ENCODE peak calls at places on chromosomes 7 and 10, in ten cellular contexts. One of them, this sample, is unnamed.

GRCh38 chr10:115875172-115875571 is 397.8 kb downstream of the GFRA1 start:
- DNase-seq in colonic mucosa: no peak
- DNase-seq in brain microvascular endothelial cell: no peak
- DNase-seq in tibial nerve: no peak
- DNase-seq in cardiac muscle cell: no peak
- DNase-seq in hepatocyte: no peak
- DNase-seq in GM23338: no peak
- DNase-seq in body of pancreas: no peak
- DNase-seq in endodermal cell: no peak
- DNase-seq in psoas muscle: no peak
- DNase-seq in this sample: no peak

GRCh38 chr10:86263209-86263608 is 103.4 kb downstream of the GRID1 start:
- DNase-seq in body of pancreas: peak
- DNase-seq in psoas muscle: no peak
- DNase-seq in hepatocyte: no peak
- DNase-seq in cardiac muscle cell: no peak
- DNase-seq in GM23338: peak
- DNase-seq in brain microvascular endothelial cell: no peak
- DNase-seq in endodermal cell: peak
- DNase-seq in tibial nerve: no peak
- DNase-seq in colonic mucosa: no peak
- DNase-seq in this sample: no peak

GRCh38 chr7:102287465-102288146 is 938 bp downstream of the SH2B2 start:
- DNase-seq in body of pancreas: peak
- DNase-seq in colonic mucosa: peak
- DNase-seq in psoas muscle: peak
- DNase-seq in tibial nerve: no peak
- DNase-seq in endodermal cell: peak
- DNase-seq in GM23338: peak
- DNase-seq in brain microvascular endothelial cell: no peak
- DNase-seq in cardiac muscle cell: peak
- DNase-seq in hepatocyte: no peak
- DNase-seq in this sample: peak

GRCh38 chr7:25995216-25995615 is 156.8 kb upstream of the NFE2L3 start:
- DNase-seq in cardiac muscle cell: no peak
- DNase-seq in tibial nerve: no peak
- DNase-seq in brain microvascular endothelial cell: no peak
- DNase-seq in colonic mucosa: no peak
- DNase-seq in hepatocyte: no peak
- DNase-seq in GM23338: no peak
- DNase-seq in endodermal cell: no peak
- DNase-seq in body of pancreas: peak
- DNase-seq in psoas muscle: no peak
- DNase-seq in this sample: no peak

GRCh38 chr10:106078796-106079576 is 1085.5 kb downstream of the SORCS1 start:
- DNase-seq in brain microvascular endothelial cell: peak
- DNase-seq in tibial nerve: no peak
- DNase-seq in endodermal cell: no peak
- DNase-seq in hepatocyte: no peak
- DNase-seq in GM23338: peak
- DNase-seq in psoas muscle: no peak
- DNase-seq in cardiac muscle cell: no peak
- DNase-seq in body of pancreas: no peak
- DNase-seq in colonic mucosa: no peak
- DNase-seq in this sample: no peak

GRCh38 chr7:135825406-135825805 is 76.8 kb upstream of the FAM180A start:
- DNase-seq in hepatocyte: no peak
- DNase-seq in brain microvascular endothelial cell: no peak
- DNase-seq in tibial nerve: no peak
- DNase-seq in colonic mucosa: no peak
- DNase-seq in GM23338: peak
- DNase-seq in body of pancreas: no peak
- DNase-seq in psoas muscle: no peak
- DNase-seq in endodermal cell: peak
- DNase-seq in cardiac muscle cell: no peak
- DNase-seq in this sample: no peak

GRCh38 chr7:132430863-132431822 is 145.1 kb downstream of the PLXNA4 start:
- DNase-seq in hepatocyte: peak
- DNase-seq in cardiac muscle cell: no peak
- DNase-seq in tibial nerve: no peak
- DNase-seq in psoas muscle: no peak
- DNase-seq in GM23338: no peak
- DNase-seq in colonic mucosa: peak
- DNase-seq in brain microvascular endothelial cell: peak
- DNase-seq in body of pancreas: no peak
- DNase-seq in endodermal cell: no peak
- DNase-seq in this sample: peak

GRCh38 chr10:79491171-79491835 is 21.0 kb upstream of the EIF5AL1 start:
- DNase-seq in brain microvascular endothelial cell: no peak
- DNase-seq in endodermal cell: peak
- DNase-seq in GM23338: peak
- DNase-seq in body of pancreas: no peak
- DNase-seq in tibial nerve: no peak
- DNase-seq in colonic mucosa: no peak
- DNase-seq in hepatocyte: no peak
- DNase-seq in psoas muscle: no peak
- DNase-seq in cardiac muscle cell: no peak
- DNase-seq in this sample: no peak

GRCh38 chr10:14184841-14185500 is 145.8 kb downstream of the FRMD4A start:
- DNase-seq in cardiac muscle cell: peak
- DNase-seq in body of pancreas: no peak
- DNase-seq in endodermal cell: peak
- DNase-seq in tibial nerve: no peak
- DNase-seq in colonic mucosa: no peak
- DNase-seq in psoas muscle: no peak
- DNase-seq in GM23338: peak
- DNase-seq in hepatocyte: no peak
- DNase-seq in brain microvascular endothelial cell: peak
- DNase-seq in this sample: no peak

GRCh38 chr10:123798856-123799255 is 92.8 kb downstream of the CPXM2 start:
- DNase-seq in colonic mucosa: peak
- DNase-seq in GM23338: no peak
- DNase-seq in cardiac muscle cell: no peak
- DNase-seq in hepatocyte: no peak
- DNase-seq in psoas muscle: no peak
- DNase-seq in endodermal cell: no peak
- DNase-seq in tibial nerve: no peak
- DNase-seq in brain microvascular endothelial cell: no peak
- DNase-seq in body of pancreas: no peak
- DNase-seq in this sample: no peak

GRCh38 chr7:156920076-156920475 is 27.1 kb upstream of the LMBR1 start:
- DNase-seq in hepatocyte: no peak
- DNase-seq in cardiac muscle cell: no peak
- DNase-seq in tibial nerve: no peak
- DNase-seq in colonic mucosa: no peak
- DNase-seq in endodermal cell: no peak
- DNase-seq in GM23338: no peak
- DNase-seq in psoas muscle: no peak
- DNase-seq in brain microvascular endothelial cell: no peak
- DNase-seq in body of pancreas: no peak
- DNase-seq in this sample: no peak

GRCh38 chr10:2476236-2476814 is 591.0 kb upstream of the PFKP start:
- DNase-seq in hepatocyte: no peak
- DNase-seq in tibial nerve: no peak
- DNase-seq in GM23338: no peak
- DNase-seq in psoas muscle: no peak
- DNase-seq in body of pancreas: no peak
- DNase-seq in cardiac muscle cell: no peak
- DNase-seq in brain microvascular endothelial cell: no peak
- DNase-seq in endodermal cell: no peak
- DNase-seq in colonic mucosa: no peak
- DNase-seq in this sample: no peak

DNA sequence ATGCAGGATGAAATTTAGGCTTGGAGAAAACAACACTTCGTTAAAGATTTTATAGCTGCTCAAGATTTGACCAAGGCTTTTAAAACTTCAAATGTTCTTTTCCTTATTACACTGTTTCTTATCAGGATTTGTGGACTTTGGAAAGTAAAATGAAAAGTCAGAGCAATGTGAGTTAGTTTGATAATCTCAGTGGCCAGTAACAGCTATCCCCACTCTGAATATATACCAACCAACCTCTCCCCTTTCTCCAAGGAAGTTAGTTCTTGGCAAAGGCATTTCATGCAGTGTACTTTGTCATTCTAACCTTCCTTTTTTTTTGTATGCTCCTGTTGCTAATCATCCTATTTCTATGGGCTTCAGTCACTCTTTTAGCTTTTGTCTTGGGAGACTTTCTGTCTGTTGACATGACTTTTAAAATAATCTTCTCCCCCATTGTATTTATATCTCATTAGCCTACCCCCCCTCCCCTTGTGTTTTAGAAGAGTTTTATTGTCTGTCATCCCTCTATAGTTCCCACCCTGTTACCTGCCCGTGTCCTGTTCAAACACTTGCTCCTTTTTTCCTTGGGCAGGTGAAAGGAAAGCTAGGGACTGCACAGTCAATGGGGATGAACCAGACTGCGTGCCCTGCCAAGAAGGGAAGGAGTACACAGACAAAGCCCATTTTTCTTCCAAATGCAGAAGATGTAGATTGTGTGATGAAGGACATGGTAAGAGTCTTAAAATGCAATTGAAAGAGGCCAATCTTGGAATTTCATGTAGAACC is 16.7 kb downstream of the FAS start:
- DNase-seq in psoas muscle: no peak
- DNase-seq in brain microvascular endothelial cell: no peak
- DNase-seq in body of pancreas: no peak
- DNase-seq in endodermal cell: no peak
- DNase-seq in cardiac muscle cell: no peak
- DNase-seq in tibial nerve: no peak
- DNase-seq in hepatocyte: no peak
- DNase-seq in colonic mucosa: no peak
- DNase-seq in GM23338: no peak
- DNase-seq in this sample: no peak
- H3K27ac ChIP-seq in psoas muscle: no peak
- H3K27ac ChIP-seq in brain microvascular endothelial cell: no peak
- H3K27ac ChIP-seq in body of pancreas: no peak
- H3K27ac ChIP-seq in endodermal cell: no peak
- H3K27ac ChIP-seq in cardiac muscle cell: no peak
- H3K27ac ChIP-seq in tibial nerve: no peak
- H3K27ac ChIP-seq in hepatocyte: peak
- H3K27ac ChIP-seq in colonic mucosa: peak
- H3K27ac ChIP-seq in GM23338: no peak
- H3K27ac ChIP-seq in this sample: no peak

GRCh38 chr7:151449990-151450389 is 10.0 kb upstream of the CRYGN start:
- DNase-seq in hepatocyte: no peak
- DNase-seq in colonic mucosa: no peak
- DNase-seq in body of pancreas: no peak
- DNase-seq in psoas muscle: peak
- DNase-seq in tibial nerve: peak
- DNase-seq in cardiac muscle cell: no peak
- DNase-seq in endodermal cell: no peak
- DNase-seq in GM23338: no peak
- DNase-seq in brain microvascular endothelial cell: no peak
- DNase-seq in this sample: no peak

GRCh38 chr7:151447312-151447711 is 7.4 kb upstream of the CRYGN start:
- DNase-seq in brain microvascular endothelial cell: no peak
- DNase-seq in tibial nerve: no peak
- DNase-seq in cardiac muscle cell: no peak
- DNase-seq in GM23338: no peak
- DNase-seq in hepatocyte: no peak
- DNase-seq in psoas muscle: peak
- DNase-seq in body of pancreas: peak
- DNase-seq in endodermal cell: no peak
- DNase-seq in colonic mucosa: no peak
- DNase-seq in this sample: no peak

GRCh38 chr7:151447901-151448260 is 7.9 kb upstream of the CRYGN start:
- DNase-seq in psoas muscle: peak
- DNase-seq in tibial nerve: no peak
- DNase-seq in GM23338: no peak
- DNase-seq in body of pancreas: no peak
- DNase-seq in brain microvascular endothelial cell: no peak
- DNase-seq in hepatocyte: no peak
- DNase-seq in cardiac muscle cell: no peak
- DNase-seq in colonic mucosa: no peak
- DNase-seq in endodermal cell: no peak
- DNase-seq in this sample: no peak

GRCh38 chr7:151446412-151446811 is 6.5 kb upstream of the CRYGN start:
- DNase-seq in tibial nerve: no peak
- DNase-seq in GM23338: no peak
- DNase-seq in colonic mucosa: no peak
- DNase-seq in cardiac muscle cell: no peak
- DNase-seq in body of pancreas: peak
- DNase-seq in endodermal cell: no peak
- DNase-seq in hepatocyte: no peak
- DNase-seq in brain microvascular endothelial cell: no peak
- DNase-seq in psoas muscle: no peak
- DNase-seq in this sample: no peak

GRCh38 chr7:151448261-151449252 is 8.6 kb upstream of the CRYGN start:
- DNase-seq in hepatocyte: peak
- DNase-seq in psoas muscle: peak
- DNase-seq in GM23338: peak
- DNase-seq in colonic mucosa: peak
- DNase-seq in body of pancreas: peak
- DNase-seq in brain microvascular endothelial cell: peak
- DNase-seq in tibial nerve: peak
- DNase-seq in cardiac muscle cell: peak
- DNase-seq in endodermal cell: peak
- DNase-seq in this sample: peak
- TF ChIP-seq CTCF in hepatocyte: peak
- TF ChIP-seq CTCF in psoas muscle: peak
- TF ChIP-seq CTCF in GM23338: peak
- TF ChIP-seq CTCF in colonic mucosa: peak
- TF ChIP-seq CTCF in body of pancreas: peak
- TF ChIP-seq CTCF in brain microvascular endothelial cell: peak
- TF ChIP-seq CTCF in tibial nerve: peak
- TF ChIP-seq CTCF in cardiac muscle cell: peak
- TF ChIP-seq CTCF in endodermal cell: peak
- TF ChIP-seq CTCF in this sample: peak

DNA sequence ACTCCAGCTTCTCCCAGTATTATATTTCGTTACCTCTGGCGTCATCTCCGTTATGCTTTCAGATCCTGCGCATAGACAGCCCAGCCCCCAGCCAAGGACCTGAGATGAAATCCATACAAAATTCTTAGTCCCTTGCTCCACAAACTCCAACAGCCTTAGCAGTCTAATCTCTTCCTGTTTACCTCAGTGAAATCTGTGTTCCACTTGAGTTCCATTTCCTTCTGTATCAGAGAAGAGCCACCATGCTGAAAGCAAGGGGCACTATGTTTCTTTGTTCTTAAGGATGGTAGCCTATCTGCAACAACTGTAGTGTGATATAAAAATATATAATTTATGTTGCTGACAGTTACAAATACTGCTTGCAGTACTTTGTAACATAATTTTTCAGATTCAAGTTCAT is 59.8 kb downstream of the PTEN start:
- DNase-seq in tibial nerve: no peak
- DNase-seq in brain microvascular endothelial cell: no peak
- DNase-seq in endodermal cell: no peak
- DNase-seq in hepatocyte: no peak
- DNase-seq in cardiac muscle cell: no peak
- DNase-seq in GM23338: no peak
- DNase-seq in body of pancreas: no peak
- DNase-seq in colonic mucosa: no peak
- DNase-seq in psoas muscle: no peak
- DNase-seq in this sample: no peak
- H3K27ac ChIP-seq in tibial nerve: no peak
- H3K27ac ChIP-seq in brain microvascular endothelial cell: no peak
- H3K27ac ChIP-seq in endodermal cell: no peak
- H3K27ac ChIP-seq in hepatocyte: no peak
- H3K27ac ChIP-seq in cardiac muscle cell: no peak
- H3K27ac ChIP-seq in GM23338: no peak
- H3K27ac ChIP-seq in body of pancreas: no peak
- H3K27ac ChIP-seq in colonic mucosa: no peak
- H3K27ac ChIP-seq in psoas muscle: no peak
- H3K27ac ChIP-seq in this sample: no peak

GRCh38 chr7:5053175-5053574 is 7.5 kb downstream of the RBAK start:
- DNase-seq in GM23338: no peak
- DNase-seq in tibial nerve: no peak
- DNase-seq in endodermal cell: no peak
- DNase-seq in hepatocyte: no peak
- DNase-seq in psoas muscle: no peak
- DNase-seq in colonic mucosa: no peak
- DNase-seq in cardiac muscle cell: no peak
- DNase-seq in brain microvascular endothelial cell: no peak
- DNase-seq in body of pancreas: no peak
- DNase-seq in this sample: no peak
- TF ChIP-seq CTCF in GM23338: no peak
- TF ChIP-seq CTCF in tibial nerve: no peak
- TF ChIP-seq CTCF in endodermal cell: no peak
- TF ChIP-seq CTCF in hepatocyte: no peak
- TF ChIP-seq CTCF in psoas muscle: no peak
- TF ChIP-seq CTCF in colonic mucosa: no peak
- TF ChIP-seq CTCF in cardiac muscle cell: no peak
- TF ChIP-seq CTCF in brain microvascular endothelial cell: no peak
- TF ChIP-seq CTCF in body of pancreas: no peak
- TF ChIP-seq CTCF in this sample: no peak